ENCODE peak calls at places on chromosomes 5 and 9, in six cellular contexts. B, L, P, Y, I and X are unnamed samples.

GRCh38 chr9:109894444-109894843 is 114.4 kb downstream of the PALM2AKAP2 start:
- DNase-seq in B (no peak), L (no peak), P (no peak), Y (no peak), I (no peak), X (no peak)

GRCh38 chr5:1911773-1912235 is 29.1 kb upstream of the IRX4 start:
- DNase-seq in B (no peak), L (no peak), P (no peak), Y (no peak), I (no peak), X (no peak)

GRCh38 chr5:168324864-168325615 is 33.6 kb downstream of the WWC1 start:
- DNase-seq in B (no peak), L (peak), P (peak), Y (peak), I (no peak), X (peak)

GRCh38 chr9:127555830-127556820 is 56.0 kb upstream of the STXBP1 start:
- DNase-seq in B (peak), L (no peak), P (peak), Y (peak), I (peak), X (peak)

GRCh38 chr5:172541764-172542120 is 87.4 kb upstream of the SH3PXD2B start:
- DNase-seq in B (no peak), L (no peak), P (no peak), Y (no peak), I (no peak), X (no peak)

GRCh38 chr5:136137497-136138220 is 5.0 kb downstream of the SMAD5 start:
- DNase-seq in B (no peak), L (no peak), P (no peak), Y (no peak), I (no peak), X (no peak)

GRCh38 chr5:6674421-6674820 is 38.8 kb upstream of the TENT4A start:
- DNase-seq in B (no peak), L (no peak), P (no peak), Y (no peak), I (no peak), X (no peak)

GRCh38 chr5:51387854-51388320 is 4.6 kb downstream of the ISL1 start:
- DNase-seq in B (no peak), L (no peak), P (no peak), Y (no peak), I (no peak), X (no peak)

GRCh38 chr5:78514427-78515345 is 133.9 kb downstream of the LHFPL2 start:
- DNase-seq in B (no peak), L (no peak), P (no peak), Y (no peak), I (no peak), X (peak)

GRCh38 chr5:175880213-175880612 is 8.8 kb downstream of the CPLX2 start:
- DNase-seq in B (no peak), L (no peak), P (no peak), Y (no peak), I (no peak), X (no peak)

GRCh38 chr5:175879743-175880142 is 8.4 kb downstream of the CPLX2 start:
- DNase-seq in B (no peak), L (no peak), P (no peak), Y (no peak), I (no peak), X (no peak)

GRCh38 chr5:175878021-175878420 is 6.6 kb downstream of the CPLX2 start:
- DNase-seq in B (no peak), L (no peak), P (no peak), Y (no peak), I (no peak), X (no peak)

GRCh38 chr5:175880797-175881312 is 9.5 kb downstream of the CPLX2 start:
- DNase-seq in B (no peak), L (no peak), P (no peak), Y (no peak), I (no peak), X (no peak)

GRCh38 chr5:175878544-175879438 is 7.4 kb downstream of the CPLX2 start:
- DNase-seq in B (no peak), L (no peak), P (no peak), Y (no peak), I (no peak), X (no peak)
- H3K4me3 ChIP-seq in B (no peak), L (no peak), P (no peak), Y (no peak), I (no peak), X (no peak)

GRCh38 chr9:124813496-124814177 is 36.7 kb downstream of the OLFML2A start:
- DNase-seq in B (peak), L (no peak), P (no peak), Y (no peak), I (peak), X (no peak)
- H3K27ac ChIP-seq in B (no peak), L (no peak), P (no peak), Y (peak), I (no peak), X (no peak)

GRCh38 chr5:74254257-74254656 is 386.3 kb downstream of the ENC1 start:
- DNase-seq in B (no peak), L (no peak), P (no peak), Y (no peak), I (no peak), X (no peak)

GRCh38 chr5:74252033-74252430 is 388.5 kb downstream of the ENC1 start:
- DNase-seq in B (no peak), L (no peak), P (no peak), Y (no peak), I (no peak), X (no peak)

GRCh38 chr5:74250304-74251102 is 390.0 kb downstream of the ENC1 start:
- DNase-seq in B (no peak), L (no peak), P (no peak), Y (no peak), I (no peak), X (no peak)

GRCh38 chr5:74248576-74248975 is 392.0 kb downstream of the ENC1 start:
- DNase-seq in B (no peak), L (no peak), P (no peak), Y (no peak), I (no peak), X (no peak)

DNA sequence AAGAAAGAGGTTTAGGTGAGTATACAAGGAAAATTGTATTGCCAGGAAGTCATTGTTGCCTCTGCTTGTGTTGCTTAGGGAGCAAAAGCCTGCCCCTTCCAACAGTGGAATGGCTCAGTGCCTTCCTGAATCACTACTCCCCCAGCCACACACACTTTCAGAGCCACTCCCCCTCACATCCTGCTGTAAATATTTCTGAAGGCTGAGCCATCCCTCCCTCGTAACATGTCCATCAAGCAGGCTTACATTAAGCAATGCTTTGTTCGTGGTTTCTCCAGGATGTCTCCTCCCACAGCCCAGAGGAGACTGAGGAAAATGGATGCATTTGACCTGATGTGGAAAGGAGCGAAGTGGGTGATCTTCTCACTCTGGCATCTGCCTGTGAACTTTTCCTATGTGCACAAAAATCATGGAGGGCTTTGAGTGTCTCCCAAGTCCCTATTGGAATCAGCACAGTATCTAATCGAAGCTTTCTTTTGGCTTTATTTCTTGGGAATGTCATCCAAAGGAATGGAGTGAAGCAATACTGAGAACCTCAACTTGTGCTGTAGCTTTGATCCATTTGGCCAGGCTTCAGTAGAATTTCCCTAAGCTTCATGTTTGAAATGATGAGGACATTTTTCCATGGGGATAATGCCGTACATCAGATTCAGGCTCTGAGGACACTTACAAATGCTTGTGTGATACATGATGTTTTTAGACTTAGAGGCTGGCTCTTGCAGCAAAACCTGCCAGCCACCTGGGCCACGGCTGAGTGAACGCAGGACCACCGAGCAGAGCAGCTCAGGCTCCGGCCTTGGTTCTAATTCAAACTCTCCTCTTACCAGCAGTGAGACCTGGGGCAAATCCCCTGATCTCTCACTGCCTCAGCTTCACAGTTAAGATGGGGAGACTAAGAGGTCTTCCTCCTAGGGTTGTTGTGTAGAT is 389.2 kb downstream of the ENC1 start:
- DNase-seq in B (no peak), L (no peak), P (no peak), Y (no peak), I (peak), X (no peak)
- H3K4me3 ChIP-seq in B (no peak), L (no peak), P (no peak), Y (no peak), I (no peak), X (no peak)

GRCh38 chr5:14135621-14136020 is 7.5 kb upstream of the TRIO start:
- DNase-seq in B (no peak), L (no peak), P (no peak), Y (no peak), I (no peak), X (no peak)
- H3K27ac ChIP-seq in B (no peak), L (no peak), P (no peak), Y (no peak), I (no peak), X (no peak)

DNA sequence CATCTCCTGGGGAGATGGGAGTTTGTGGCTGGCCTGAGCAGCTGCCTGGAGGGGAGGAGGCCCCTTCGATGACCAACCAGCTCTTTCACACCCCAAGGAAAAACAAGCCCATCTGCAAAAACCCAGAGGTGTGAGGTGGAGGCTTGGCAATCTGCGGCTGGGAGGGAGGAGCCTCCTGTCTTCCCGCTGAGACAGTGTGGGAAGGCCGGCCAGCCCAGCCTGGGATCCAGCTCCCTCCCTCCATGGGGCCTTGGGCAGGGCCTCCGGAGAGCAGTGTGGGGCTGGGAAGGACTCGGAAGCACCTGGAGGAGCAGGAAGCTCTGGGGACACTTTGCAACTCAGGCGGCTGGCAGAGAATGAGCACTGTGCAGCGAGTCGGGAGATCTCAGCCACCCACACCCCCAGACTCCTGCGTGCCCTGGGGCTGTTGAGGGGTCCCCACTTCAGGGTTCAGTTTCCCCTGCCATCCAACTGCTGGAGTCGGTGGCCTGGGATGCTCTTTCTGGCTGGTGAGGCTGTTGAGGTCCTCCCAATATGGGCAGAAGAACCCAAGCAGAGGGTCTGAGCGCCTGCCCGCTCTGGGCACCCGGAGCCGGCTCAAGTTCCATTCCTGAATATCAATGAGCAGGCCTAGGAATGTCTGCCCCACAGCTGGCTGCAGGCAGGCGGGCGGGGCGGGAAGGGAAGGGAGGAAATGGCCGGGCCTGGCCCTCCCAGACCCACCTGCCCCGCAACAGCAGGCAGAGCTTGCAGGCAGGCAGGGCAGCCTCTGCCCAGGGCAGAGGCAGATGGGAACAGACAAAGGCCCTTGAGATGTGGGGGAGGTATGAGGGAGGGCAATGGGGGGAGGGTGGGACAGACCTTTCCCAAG is 101.1 kb downstream of the FGF18 start:
- DNase-seq in B (no peak), L (no peak), P (no peak), Y (no peak), I (no peak), X (no peak)
- H3K4me3 ChIP-seq in B (no peak), L (no peak), P (no peak), Y (no peak), I (no peak), X (no peak)